ENCODE peak calls at places on chromosomes 2 and 18, in ten cellular contexts. One of them, this sample, is unnamed.
A peak's percentile ranks its signal among the peaks of the same experiment; 100 is the strongest.

GRCh38 chr2:140654565-140654964 is 1476.3 kb downstream of the LRP1B start:
- DNase-seq in fibroblast of the aortic adventitia: peak; percentile 88
- DNase-seq in AG04449: no peak
- DNase-seq in GM12865: no peak
- DNase-seq in astrocyte of the cerebellum: no peak
- DNase-seq in stomach: no peak
- DNase-seq in uterus: no peak
- DNase-seq in PC-3: no peak
- DNase-seq in astrocyte: peak; percentile 21
- DNase-seq in Peyer's patch: no peak
- DNase-seq in this sample: no peak

GRCh38 chr2:175836361-175836760 is 165.7 kb downstream of the LNPK start:
- DNase-seq in astrocyte of the cerebellum: no peak
- DNase-seq in stomach: no peak
- DNase-seq in AG04449: no peak
- DNase-seq in PC-3: no peak
- DNase-seq in uterus: no peak
- DNase-seq in astrocyte: peak; percentile 45
- DNase-seq in fibroblast of the aortic adventitia: peak; percentile 43
- DNase-seq in Peyer's patch: no peak
- DNase-seq in GM12865: no peak
- DNase-seq in this sample: no peak

GRCh38 chr2:82792316-82792715 is 1666.8 kb downstream of the SUCLG1 start:
- DNase-seq in GM12865: no peak
- DNase-seq in astrocyte of the cerebellum: no peak
- DNase-seq in Peyer's patch: no peak
- DNase-seq in PC-3: peak; percentile 25
- DNase-seq in astrocyte: no peak
- DNase-seq in fibroblast of the aortic adventitia: no peak
- DNase-seq in AG04449: no peak
- DNase-seq in stomach: no peak
- DNase-seq in uterus: no peak
- DNase-seq in this sample: peak; percentile 2

GRCh38 chr2:119389615-119390306 is 23.0 kb downstream of the DBI start:
- DNase-seq in astrocyte: peak; percentile 56
- DNase-seq in uterus: no peak
- DNase-seq in Peyer's patch: peak; percentile 58
- DNase-seq in AG04449: no peak
- DNase-seq in astrocyte of the cerebellum: no peak
- DNase-seq in fibroblast of the aortic adventitia: peak; percentile 73
- DNase-seq in PC-3: peak; percentile 89
- DNase-seq in stomach: peak; percentile 75
- DNase-seq in GM12865: no peak
- DNase-seq in this sample: peak; percentile 86

GRCh38 chr2:69162121-69162520 is 149.1 kb downstream of the ANTXR1 start:
- DNase-seq in astrocyte: peak; percentile 10
- DNase-seq in uterus: no peak
- DNase-seq in astrocyte of the cerebellum: no peak
- DNase-seq in AG04449: no peak
- DNase-seq in fibroblast of the aortic adventitia: no peak
- DNase-seq in Peyer's patch: no peak
- DNase-seq in PC-3: no peak
- DNase-seq in stomach: no peak
- DNase-seq in GM12865: no peak
- DNase-seq in this sample: no peak

GRCh38 chr2:240713928-240714746 is 22.5 kb downstream of the AQP12A start:
- DNase-seq in uterus: no peak
- DNase-seq in Peyer's patch: no peak
- DNase-seq in stomach: no peak
- DNase-seq in PC-3: no peak
- DNase-seq in GM12865: no peak
- DNase-seq in astrocyte of the cerebellum: no peak
- DNase-seq in AG04449: no peak
- DNase-seq in fibroblast of the aortic adventitia: no peak
- DNase-seq in astrocyte: no peak
- DNase-seq in this sample: no peak

GRCh38 chr2:86622878-86623548 is 652 bp downstream of the RNF103 start:
- DNase-seq in stomach: peak; percentile 59
- DNase-seq in fibroblast of the aortic adventitia: no peak
- DNase-seq in PC-3: peak; percentile 26
- DNase-seq in Peyer's patch: peak; percentile 74
- DNase-seq in GM12865: no peak
- DNase-seq in AG04449: no peak
- DNase-seq in astrocyte: no peak
- DNase-seq in uterus: peak; percentile 39
- DNase-seq in astrocyte of the cerebellum: no peak
- DNase-seq in this sample: peak; percentile 25

GRCh38 chr2:239806276-239806675 is 218.9 kb downstream of the NDUFA10 start:
- DNase-seq in AG04449: no peak
- DNase-seq in astrocyte of the cerebellum: no peak
- DNase-seq in fibroblast of the aortic adventitia: no peak
- DNase-seq in Peyer's patch: peak; percentile 36
- DNase-seq in GM12865: no peak
- DNase-seq in stomach: peak; percentile 18
- DNase-seq in PC-3: no peak
- DNase-seq in astrocyte: no peak
- DNase-seq in uterus: peak; percentile 9
- DNase-seq in this sample: no peak

GRCh38 chr18:49591271-49591670 is 29.4 kb downstream of the LIPG start:
- DNase-seq in stomach: no peak
- DNase-seq in AG04449: no peak
- DNase-seq in PC-3: no peak
- DNase-seq in uterus: no peak
- DNase-seq in GM12865: no peak
- DNase-seq in astrocyte of the cerebellum: no peak
- DNase-seq in astrocyte: no peak
- DNase-seq in Peyer's patch: peak; percentile 53
- DNase-seq in fibroblast of the aortic adventitia: no peak
- DNase-seq in this sample: peak; percentile 29

GRCh38 chr18:58669731-58670379 is 1.4 kb upstream of the MALT1 start:
- DNase-seq in astrocyte: peak; percentile 89
- DNase-seq in PC-3: peak; percentile 95
- DNase-seq in GM12865: peak; percentile 63
- DNase-seq in Peyer's patch: no peak
- DNase-seq in fibroblast of the aortic adventitia: no peak
- DNase-seq in uterus: no peak
- DNase-seq in AG04449: no peak
- DNase-seq in astrocyte of the cerebellum: no peak
- DNase-seq in stomach: no peak
- DNase-seq in this sample: peak; percentile 96

GRCh38 chr2:237156131-237156856 is 70.6 kb downstream of the COPS8 start:
- DNase-seq in stomach: no peak
- DNase-seq in Peyer's patch: no peak
- DNase-seq in astrocyte of the cerebellum: peak; percentile 70
- DNase-seq in AG04449: no peak
- DNase-seq in PC-3: no peak
- DNase-seq in GM12865: peak; percentile 15
- DNase-seq in uterus: peak; percentile 85
- DNase-seq in fibroblast of the aortic adventitia: no peak
- DNase-seq in astrocyte: peak; percentile 92
- DNase-seq in this sample: no peak

GRCh38 chr18:54235871-54236270 is 11.4 kb upstream of the MBD2 start:
- DNase-seq in fibroblast of the aortic adventitia: peak; percentile 18
- DNase-seq in uterus: no peak
- DNase-seq in PC-3: no peak
- DNase-seq in AG04449: no peak
- DNase-seq in astrocyte of the cerebellum: no peak
- DNase-seq in Peyer's patch: no peak
- DNase-seq in GM12865: no peak
- DNase-seq in astrocyte: no peak
- DNase-seq in stomach: no peak
- DNase-seq in this sample: no peak

GRCh38 chr2:119748135-119748534 is 11.6 kb upstream of the PTPN4 start:
- DNase-seq in AG04449: no peak
- DNase-seq in fibroblast of the aortic adventitia: peak; percentile 49
- DNase-seq in PC-3: no peak
- DNase-seq in astrocyte of the cerebellum: no peak
- DNase-seq in uterus: no peak
- DNase-seq in Peyer's patch: no peak
- DNase-seq in stomach: no peak
- DNase-seq in GM12865: no peak
- DNase-seq in astrocyte: no peak
- DNase-seq in this sample: no peak

GRCh38 chr2:8661235-8661634 is 20.6 kb upstream of the ID2 start:
- DNase-seq in fibroblast of the aortic adventitia: no peak
- DNase-seq in astrocyte: no peak
- DNase-seq in Peyer's patch: no peak
- DNase-seq in GM12865: no peak
- DNase-seq in astrocyte of the cerebellum: no peak
- DNase-seq in stomach: no peak
- DNase-seq in uterus: no peak
- DNase-seq in PC-3: no peak
- DNase-seq in AG04449: no peak
- DNase-seq in this sample: no peak

DNA sequence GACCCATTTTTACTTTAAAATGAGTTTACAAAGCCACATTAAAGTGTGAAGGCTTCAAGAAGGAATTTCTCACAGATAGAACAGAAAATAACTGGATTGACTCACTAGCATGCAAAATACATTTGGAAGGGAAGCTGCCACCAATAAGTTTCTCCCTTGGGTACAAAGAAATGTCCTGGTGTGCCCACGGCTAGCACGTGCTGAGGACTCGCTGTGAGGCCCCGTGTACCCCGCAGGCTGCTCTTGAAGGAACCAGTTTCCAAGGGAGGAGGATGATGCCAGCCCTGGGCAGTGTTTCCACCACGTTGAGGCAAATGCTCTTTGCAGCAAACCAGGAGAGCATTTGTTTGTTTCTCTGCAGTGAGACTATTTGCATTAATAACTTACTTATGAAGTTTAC is 207.3 kb downstream of the SH3RF3 start:
- DNase-seq in astrocyte of the cerebellum: no peak
- DNase-seq in uterus: no peak
- DNase-seq in astrocyte: no peak
- DNase-seq in PC-3: no peak
- DNase-seq in GM12865: no peak
- DNase-seq in AG04449: no peak
- DNase-seq in stomach: no peak
- DNase-seq in fibroblast of the aortic adventitia: no peak
- DNase-seq in Peyer's patch: no peak
- DNase-seq in this sample: no peak
- H3K4me3 ChIP-seq in astrocyte of the cerebellum: no peak overlapping the region
- H3K4me3 ChIP-seq in uterus: no peak overlapping the region
- H3K4me3 ChIP-seq in astrocyte: no peak overlapping the region
- H3K4me3 ChIP-seq in PC-3: peak overlapping the region; percentile 57
- H3K4me3 ChIP-seq in GM12865: no peak overlapping the region
- H3K4me3 ChIP-seq in AG04449: no peak overlapping the region
- H3K4me3 ChIP-seq in stomach: no peak overlapping the region
- H3K4me3 ChIP-seq in fibroblast of the aortic adventitia: no peak overlapping the region
- H3K4me3 ChIP-seq in Peyer's patch: no peak overlapping the region
- H3K4me3 ChIP-seq in this sample: no peak overlapping the region

GRCh38 chr2:134245340-134245984 is 8.4 kb upstream of the MGAT5 start:
- DNase-seq in AG04449: no peak
- DNase-seq in stomach: peak; percentile 86
- DNase-seq in astrocyte: peak; percentile 55
- DNase-seq in astrocyte of the cerebellum: peak; percentile 52
- DNase-seq in GM12865: peak; percentile 80
- DNase-seq in PC-3: peak; percentile 84
- DNase-seq in fibroblast of the aortic adventitia: peak; percentile 84
- DNase-seq in uterus: peak; percentile 67
- DNase-seq in Peyer's patch: peak; percentile 95
- DNase-seq in this sample: peak; percentile 72
- TF ChIP-seq CTCF in AG04449: peak; percentile 82
- TF ChIP-seq CTCF in stomach: peak; percentile 67
- TF ChIP-seq CTCF in astrocyte: peak; percentile 85
- TF ChIP-seq CTCF in astrocyte of the cerebellum: peak; percentile 86
- TF ChIP-seq CTCF in GM12865: peak; percentile 85
- TF ChIP-seq CTCF in PC-3: peak; percentile 93
- TF ChIP-seq CTCF in fibroblast of the aortic adventitia: peak; percentile 81
- TF ChIP-seq CTCF in uterus: peak; percentile 56
- TF ChIP-seq CTCF in Peyer's patch: peak; percentile 71
- TF ChIP-seq CTCF in this sample: peak; percentile 91

GRCh38 chr2:96869824-96870630 is at the start of gene SEMA4C:
- DNase-seq in GM12865: no peak
- DNase-seq in Peyer's patch: peak; percentile 76
- DNase-seq in astrocyte of the cerebellum: no peak
- DNase-seq in PC-3: no peak
- DNase-seq in stomach: peak; percentile 61
- DNase-seq in AG04449: no peak
- DNase-seq in fibroblast of the aortic adventitia: no peak
- DNase-seq in astrocyte: no peak
- DNase-seq in uterus: peak; percentile 63
- DNase-seq in this sample: peak; percentile 51
- H3K4me3 ChIP-seq in GM12865: peak within 1 kb of the TSS; percentile 85
- H3K4me3 ChIP-seq in Peyer's patch: peak within 1 kb of the TSS; percentile 63
- H3K4me3 ChIP-seq in astrocyte of the cerebellum: peak within 1 kb of the TSS; percentile 84
- H3K4me3 ChIP-seq in PC-3: peak within 1 kb of the TSS; percentile 97
- H3K4me3 ChIP-seq in stomach: peak within 1 kb of the TSS; percentile 99
- H3K4me3 ChIP-seq in AG04449: peak within 1 kb of the TSS; percentile 87
- H3K4me3 ChIP-seq in fibroblast of the aortic adventitia: peak within 1 kb of the TSS; percentile 84
- H3K4me3 ChIP-seq in astrocyte: peak within 1 kb of the TSS; percentile 83
- H3K4me3 ChIP-seq in uterus: peak within 1 kb of the TSS; percentile 100
- H3K4me3 ChIP-seq in this sample: peak within 1 kb of the TSS; percentile 76

GRCh38 chr2:173664520-173664919 is 300.7 kb downstream of the SP3 start:
- DNase-seq in GM12865: no peak
- DNase-seq in astrocyte of the cerebellum: no peak
- DNase-seq in fibroblast of the aortic adventitia: no peak
- DNase-seq in Peyer's patch: no peak
- DNase-seq in PC-3: no peak
- DNase-seq in stomach: no peak
- DNase-seq in uterus: no peak
- DNase-seq in astrocyte: no peak
- DNase-seq in AG04449: no peak
- DNase-seq in this sample: no peak

GRCh38 chr2:173669888-173670287 is 295.3 kb downstream of the SP3 start:
- DNase-seq in astrocyte: no peak
- DNase-seq in fibroblast of the aortic adventitia: no peak
- DNase-seq in GM12865: no peak
- DNase-seq in AG04449: no peak
- DNase-seq in uterus: no peak
- DNase-seq in stomach: no peak
- DNase-seq in PC-3: no peak
- DNase-seq in Peyer's patch: no peak
- DNase-seq in astrocyte of the cerebellum: no peak
- DNase-seq in this sample: no peak

GRCh38 chr2:173667014-173667413 is 298.2 kb downstream of the SP3 start:
- DNase-seq in astrocyte of the cerebellum: no peak
- DNase-seq in Peyer's patch: no peak
- DNase-seq in GM12865: no peak
- DNase-seq in uterus: no peak
- DNase-seq in PC-3: no peak
- DNase-seq in fibroblast of the aortic adventitia: peak; percentile 38
- DNase-seq in stomach: no peak
- DNase-seq in astrocyte: no peak
- DNase-seq in AG04449: no peak
- DNase-seq in this sample: peak; percentile 83

GRCh38 chr2:173669271-173669853 is 295.8 kb downstream of the SP3 start:
- DNase-seq in Peyer's patch: no peak
- DNase-seq in stomach: no peak
- DNase-seq in PC-3: peak; percentile 60
- DNase-seq in uterus: no peak
- DNase-seq in GM12865: no peak
- DNase-seq in AG04449: no peak
- DNase-seq in astrocyte of the cerebellum: no peak
- DNase-seq in fibroblast of the aortic adventitia: no peak
- DNase-seq in astrocyte: peak; percentile 55
- DNase-seq in this sample: peak; percentile 52

DNA sequence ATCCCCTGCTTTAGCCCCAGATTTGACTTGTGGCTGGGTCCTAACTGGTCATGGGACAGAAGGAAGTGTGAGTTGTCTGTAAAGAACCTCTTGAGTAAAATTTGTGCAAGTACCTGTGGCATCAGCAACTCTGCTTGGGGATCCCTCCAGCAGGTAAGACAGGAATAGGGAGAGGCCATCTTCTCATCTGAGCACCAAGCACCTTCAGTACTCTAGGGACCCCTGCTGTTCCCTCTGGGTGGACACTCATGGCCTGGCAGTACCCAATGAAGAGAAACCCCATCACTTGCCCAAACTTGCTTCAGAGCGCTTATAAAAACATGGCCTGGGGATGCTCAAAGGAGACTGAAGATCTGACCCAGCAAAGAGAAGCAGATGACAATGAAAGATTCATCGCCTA is 297.8 kb downstream of the SP3 start:
- DNase-seq in AG04449: no peak
- DNase-seq in Peyer's patch: no peak
- DNase-seq in astrocyte of the cerebellum: no peak
- DNase-seq in PC-3: peak; percentile 39
- DNase-seq in fibroblast of the aortic adventitia: no peak
- DNase-seq in stomach: no peak
- DNase-seq in uterus: no peak
- DNase-seq in astrocyte: no peak
- DNase-seq in GM12865: peak; percentile 8
- DNase-seq in this sample: peak; percentile 67
- TF ChIP-seq CTCF in AG04449: peak; percentile 16
- TF ChIP-seq CTCF in Peyer's patch: no peak
- TF ChIP-seq CTCF in astrocyte of the cerebellum: no peak
- TF ChIP-seq CTCF in PC-3: peak; percentile 57
- TF ChIP-seq CTCF in fibroblast of the aortic adventitia: peak; percentile 11
- TF ChIP-seq CTCF in stomach: no peak
- TF ChIP-seq CTCF in uterus: no peak
- TF ChIP-seq CTCF in astrocyte: no peak
- TF ChIP-seq CTCF in GM12865: no peak
- TF ChIP-seq CTCF in this sample: peak; percentile 26

This sample was measured in epithelial cell of esophagus.